ENCODE peak calls at places on chromosomes 1 and 21, in seven cellular contexts. S is nephron progenitor cell, M is fibroblast of the conjunctiva, T is NCI-H1092, O is psoas muscle, Q is ELR, W is T-helper 2 cell. Z is an unnamed sample.

GRCh38 chr1:41533016-41533730 is 48.7 kb upstream of the EDN2 start:
- DNase-seq in S (no peak), M (no peak), T (no peak), O (no peak), Q (no peak), W (no peak), Z (no peak)

GRCh38 chr1:232477728-232478127 is 152.2 kb downstream of the SIPA1L2 start:
- DNase-seq in S (peak; percentile 17), M (peak; percentile 75), T (no peak), O (peak; percentile 39), Q (peak; percentile 90), W (no peak), Z (no peak)

GRCh38 chr1:98369463-98369862 is 292.1 kb upstream of the SNX7 start:
- DNase-seq in S (no peak), M (no peak), T (no peak), O (no peak), Q (no peak), W (no peak), Z (no peak)

GRCh38 chr1:151716771-151717631 is at the start of gene CELF3:
- DNase-seq in S (peak; percentile 66), M (no peak), T (peak; percentile 94), O (no peak), Q (peak; percentile 20), W (no peak), Z (no peak)

GRCh38 chr1:10980094-10980577 is 32.3 kb upstream of the TARDBP start:
- DNase-seq in S (peak; percentile 68), M (peak; percentile 64), T (no peak), O (peak; percentile 91), Q (peak; percentile 60), W (no peak), Z (no peak)

GRCh38 chr1:174815474-174815908 is 184.3 kb upstream of the CACYBP start:
- DNase-seq in S (no peak), M (no peak), T (no peak), O (no peak), Q (no peak), W (no peak), Z (no peak)

GRCh38 chr1:98035587-98035986 is 114.8 kb upstream of the DPYD start:
- DNase-seq in S (no peak), M (no peak), T (no peak), O (no peak), Q (no peak), W (no peak), Z (no peak)

GRCh38 chr1:115284209-115284608 is 53.8 kb downstream of the NGF start:
- DNase-seq in S (no peak), M (peak; percentile 80), T (no peak), O (no peak), Q (no peak), W (no peak), Z (no peak)

GRCh38 chr1:164930241-164930640 is 371.3 kb downstream of the PBX1 start:
- DNase-seq in S (no peak), M (no peak), T (no peak), O (no peak), Q (peak; percentile 2), W (no peak), Z (no peak)

GRCh38 chr1:176765608-176766007 is 302.6 kb downstream of the PAPPA2 start:
- DNase-seq in S (no peak), M (no peak), T (no peak), O (no peak), Q (no peak), W (no peak), Z (no peak)

GRCh38 chr1:113647121-113647520 is 112.2 kb downstream of the PHTF1 start:
- DNase-seq in S (no peak), M (no peak), T (no peak), O (no peak), Q (no peak), W (no peak), Z (no peak)

GRCh38 chr21:29025328-29025713 is 853 bp downstream of the USP16 start:
- DNase-seq in S (no peak), M (no peak), T (no peak), O (no peak), Q (peak; percentile 56), W (no peak), Z (no peak)

GRCh38 chr1:166032901-166033371 is 133.9 kb downstream of the FAM78B start:
- DNase-seq in S (no peak), M (no peak), T (peak; percentile 88), O (peak; percentile 57), Q (no peak), W (no peak), Z (no peak)

GRCh38 chr1:228108055-228108690 is 926 bp downstream of the MRPL55 start:
- DNase-seq in S (no peak), M (no peak), T (no peak), O (no peak), Q (no peak), W (no peak), Z (no peak)

GRCh38 chr1:22204989-22205913 is 62.4 kb upstream of the WNT4 start:
- DNase-seq in S (no peak), M (no peak), T (peak; percentile 39), O (peak; percentile 38), Q (no peak), W (no peak), Z (no peak)

GRCh38 chr21:23853796-23854379 is 1753.4 kb downstream of the MRPL39 start:
- DNase-seq in S (no peak), M (peak; percentile 10), T (no peak), O (no peak), Q (peak; percentile 38), W (no peak), Z (no peak)

GRCh38 chr1:41611068-41611931 is 126.8 kb upstream of the EDN2 start:
- DNase-seq in S (no peak), M (no peak), T (no peak), O (no peak), Q (no peak), W (no peak), Z (no peak)